ENCODE peak calls at places on chromosomes 7 and 10, in six cellular contexts. O, L, F, D, K and P are unnamed samples.

GRCh38 chr10:1735562-1735961 is 1.8 kb downstream of the ADARB2 start:
- DNase-seq in O (no peak), L (no peak), F (no peak), D (no peak), K (no peak), P (no peak)

GRCh38 chr10:47346572-47347302 is 1.4 kb upstream of the RBP3 start:
- DNase-seq in O (no peak), L (no peak), F (no peak), D (peak; percentile 31), K (no peak), P (no peak)

GRCh38 chr7:46127805-46128204 is 206.7 kb upstream of the IGFBP3 start:
- DNase-seq in O (no peak), L (no peak), F (no peak), D (no peak), K (no peak), P (no peak)

GRCh38 chr10:16586358-16587138 is 64.9 kb upstream of the C1QL3 start:
- DNase-seq in O (no peak), L (no peak), F (no peak), D (no peak), K (no peak), P (no peak)

GRCh38 chr10:125002044-125002422 is 60.1 kb downstream of the ZRANB1 start:
- DNase-seq in O (no peak), L (no peak), F (no peak), D (no peak), K (no peak), P (no peak)

GRCh38 chr10:7397049-7397448 is 13.8 kb downstream of the SFMBT2 start:
- DNase-seq in O (no peak), L (peak; percentile 16), F (no peak), D (no peak), K (no peak), P (no peak)

GRCh38 chr10:58775960-58776574 is 263.4 kb downstream of the BICC1 start:
- DNase-seq in O (peak; percentile 64), L (peak; percentile 86), F (no peak), D (peak; percentile 62), K (no peak), P (no peak)

GRCh38 chr10:125238682-125239081 is 78.3 kb upstream of the CTBP2 start:
- DNase-seq in O (no peak), L (no peak), F (no peak), D (no peak), K (no peak), P (no peak)

GRCh38 chr7:159067870-159068787 is 76.5 kb downstream of the VIPR2 start:
- DNase-seq in O (no peak), L (no peak), F (no peak), D (no peak), K (no peak), P (no peak)

GRCh38 chr10:80684217-80684616 is 146.5 kb downstream of the SH2D4B start:
- DNase-seq in O (peak; percentile 13), L (peak; percentile 22), F (no peak), D (peak; percentile 3), K (no peak), P (no peak)

GRCh38 chr10:72981882-72982529 is 27.4 kb upstream of the PLA2G12B start:
- DNase-seq in O (no peak), L (no peak), F (no peak), D (no peak), K (no peak), P (no peak)

GRCh38 chr10:103933557-103934121 is 15.7 kb upstream of the STN1 start:
- DNase-seq in O (no peak), L (no peak), F (no peak), D (no peak), K (no peak), P (no peak)

GRCh38 chr7:155469311-155470185 is 11.6 kb downstream of the EN2 start:
- DNase-seq in O (no peak), L (no peak), F (no peak), D (no peak), K (peak; percentile 1), P (no peak)

GRCh38 chr7:69780377-69780776 is 182.1 kb downstream of the AUTS2 start:
- DNase-seq in O (no peak), L (no peak), F (no peak), D (no peak), K (peak; percentile 35), P (peak; percentile 61)

GRCh38 chr10:4329237-4329636 is 496.8 kb upstream of the AKR1E2 start:
- DNase-seq in O (no peak), L (no peak), F (no peak), D (no peak), K (no peak), P (no peak)

GRCh38 chr10:18044976-18045720 is 93.4 kb downstream of the SLC39A12 start:
- DNase-seq in O (no peak), L (peak; percentile 96), F (no peak), D (peak; percentile 93), K (no peak), P (no peak)

GRCh38 chr7:27947581-27948278 is 207.8 kb downstream of the TAX1BP1 start:
- DNase-seq in O (no peak), L (peak; percentile 46), F (no peak), D (peak; percentile 10), K (no peak), P (no peak)

GRCh38 chr7:112290065-112290464 is 83.6 kb downstream of the ZNF277 start:
- DNase-seq in O (peak; percentile 45), L (peak; percentile 48), F (no peak), D (peak; percentile 2), K (no peak), P (no peak)

GRCh38 chr7:101753316-101753715 is 64.1 kb upstream of the CUX1 start:
- DNase-seq in O (no peak), L (no peak), F (no peak), D (no peak), K (no peak), P (no peak)

GRCh38 chr7:117217121-117217520 is 105.7 kb downstream of the WNT2 start:
- DNase-seq in O (no peak), L (no peak), F (no peak), D (no peak), K (no peak), P (no peak)

GRCh38 chr10:126204320-126204719 is 184.0 kb downstream of the ADAM12 start:
- DNase-seq in O (peak; percentile 86), L (no peak), F (no peak), D (no peak), K (no peak), P (no peak)

GRCh38 chr7:133829336-133829897 is 297.7 kb upstream of the LRGUK start:
- DNase-seq in O (no peak), L (peak; percentile 48), F (no peak), D (no peak), K (no peak), P (no peak)

GRCh38 chr10:79066460-79067240 is 2.1 kb upstream of the ZMIZ1 start:
- DNase-seq in O (peak; percentile 94), L (peak; percentile 35), F (no peak), D (peak; percentile 51), K (peak; percentile 40), P (no peak)

GRCh38 chr7:24720283-24720682 is 37.0 kb downstream of the GSDME start:
- DNase-seq in O (no peak), L (no peak), F (no peak), D (no peak), K (no peak), P (no peak)

GRCh38 chr10:20614911-20615310 is 282.2 kb downstream of the NEBL start:
- DNase-seq in O (no peak), L (no peak), F (no peak), D (no peak), K (no peak), P (peak; percentile 34)
- H2AFZ ChIP-seq in O (no peak overlapping the region), L (no peak overlapping the region), F (no peak overlapping the region), D (no peak overlapping the region), K (no peak overlapping the region), P (no peak overlapping the region)

GRCh38 chr7:76031964-76032363 is 15.8 kb downstream of the STYXL1 start:
- DNase-seq in O (no peak), L (no peak), F (no peak), D (no peak), K (no peak), P (no peak)

GRCh38 chr7:76040126-76040525 is 7.7 kb downstream of the STYXL1 start:
- DNase-seq in O (no peak), L (no peak), F (no peak), D (no peak), K (no peak), P (no peak)

GRCh38 chr7:76037310-76037709 is 10.5 kb downstream of the STYXL1 start:
- DNase-seq in O (peak; percentile 11), L (peak; percentile 92), F (no peak), D (peak; percentile 33), K (no peak), P (no peak)
- H2AFZ ChIP-seq in O (no peak overlapping the region), L (peak overlapping the region; percentile 71), F (no peak overlapping the region), D (no peak overlapping the region), K (no peak overlapping the region), P (no peak overlapping the region)

DNA sequence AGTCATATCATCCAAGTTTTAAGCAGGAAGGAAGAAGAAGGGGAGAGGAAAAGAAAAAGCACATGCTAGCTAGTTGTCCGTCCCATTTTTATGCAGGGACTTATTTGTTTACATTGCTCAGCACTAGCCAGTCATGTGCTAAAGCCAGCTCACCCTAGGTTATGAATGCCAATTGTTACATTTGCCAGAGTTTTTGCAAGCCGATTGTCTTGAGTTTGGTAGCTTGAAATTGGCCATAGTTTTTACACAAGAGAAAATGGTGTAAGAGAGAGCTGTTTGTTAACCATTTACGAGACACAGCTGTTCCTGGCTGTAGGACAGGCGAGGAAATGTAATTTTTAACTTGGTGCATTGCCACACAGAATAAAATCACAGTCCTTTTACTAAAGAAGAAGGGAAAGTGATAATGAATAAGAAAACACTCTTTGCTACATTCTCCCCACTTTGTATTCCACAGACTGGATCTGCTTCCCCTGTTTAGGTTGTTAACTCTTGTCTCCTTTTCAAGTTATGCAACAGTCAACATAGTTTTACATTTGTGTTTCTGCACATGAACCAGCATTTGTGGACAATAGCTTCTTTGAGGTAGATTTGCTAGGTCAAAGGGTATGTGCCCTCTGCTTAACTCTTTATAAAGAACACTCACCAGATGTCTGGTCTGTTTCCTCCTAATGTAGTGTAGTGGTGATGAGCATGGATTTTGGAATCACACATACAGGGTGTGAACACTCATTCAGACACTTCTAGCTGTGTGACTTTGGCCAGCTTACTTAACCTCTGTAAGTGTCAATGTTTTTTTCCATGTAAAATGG is 357.2 kb downstream of the LRMDA start:
- DNase-seq in O (peak; percentile 80), L (no peak), F (no peak), D (peak; percentile 95), K (no peak), P (no peak)
- H2AFZ ChIP-seq in O (peak overlapping the region; percentile 34), L (no peak overlapping the region), F (no peak overlapping the region), D (no peak overlapping the region), K (peak overlapping the region; percentile 79), P (peak overlapping the region; percentile 8)

GRCh38 chr7:41971640-41972187 is 265.3 kb downstream of the GLI3 start:
- DNase-seq in O (no peak), L (no peak), F (no peak), D (no peak), K (no peak), P (no peak)
- H2AFZ ChIP-seq in O (no peak overlapping the region), L (no peak overlapping the region), F (no peak overlapping the region), D (no peak overlapping the region), K (no peak overlapping the region), P (no peak overlapping the region)

GRCh38 chr7:135552148-135552547 is 5.6 kb upstream of the NUP205 start:
- DNase-seq in O (no peak), L (no peak), F (no peak), D (no peak), K (no peak), P (no peak)
- H2AFZ ChIP-seq in O (no peak overlapping the region), L (no peak overlapping the region), F (no peak overlapping the region), D (no peak overlapping the region), K (no peak overlapping the region), P (peak overlapping the region; percentile 35)